ENCODE peak calls at places on chromosomes 6 and 20, in seven cellular contexts. S is GM12865; R is activated CD4-positive, CD25-positive, alpha-beta regulatory T cell treated with anti-CD3 and anti-CD28 coated beads, Interleukin-2, amount 50 U/mL, for 72 hours; A is endothelial cell of umbilical vein; L is foreskin fibroblast; T is EL; F is Right ventricle myocardium superior. Y is an unnamed sample.

GRCh38 chr6:158057213-158057987 is 75.7 kb downstream of the SYNJ2 start:
- DNase-seq in S (no peak), L (peak), A (peak), F (no peak), T (peak), R (no peak), Y (peak)

GRCh38 chr6:79453558-79454042 is 83.6 kb downstream of the LCA5 start:
- DNase-seq in S (peak), L (peak), F (no peak), R (no peak), A (no peak), T (no peak), Y (peak)

GRCh38 chr6:42281016-42281533 is 63.4 kb upstream of the MRPS10 start:
- DNase-seq in S (no peak), F (no peak), T (no peak), L (no peak), A (no peak), R (no peak), Y (no peak)

GRCh38 chr6:127403636-127404035 is 55.6 kb downstream of the KIAA0408 start:
- DNase-seq in T (no peak), S (peak), A (no peak), R (no peak), L (no peak), F (no peak), Y (no peak)

GRCh38 chr6:24332306-24332705 is 25.6 kb downstream of the DCDC2 start:
- DNase-seq in A (no peak), R (no peak), S (no peak), T (peak), F (no peak), L (no peak), Y (peak)

GRCh38 chr20:23234311-23235078 is 116.1 kb upstream of the NXT1 start:
- DNase-seq in F (no peak), S (no peak), T (no peak), L (peak), A (no peak), R (no peak), Y (peak)

GRCh38 chr6:30344868-30345671 is at the start of gene RPP21:
- DNase-seq in S (peak), F (peak), A (peak), R (peak), L (peak), T (peak), Y (peak)

GRCh38 chr6:137904822-137905617 is 38.0 kb downstream of the TNFAIP3 start:
- DNase-seq in T (peak), L (peak), S (peak), F (no peak), A (peak), R (no peak), Y (peak)

GRCh38 chr6:7088076-7088742 is 19.6 kb upstream of the RREB1 start:
- DNase-seq in A (no peak), F (no peak), L (no peak), S (no peak), T (no peak), R (no peak), Y (no peak)

GRCh38 chr6:163579111-163579879 is 164.8 kb downstream of the QKI start:
- DNase-seq in L (no peak), F (no peak), A (no peak), S (no peak), R (no peak), T (no peak), Y (no peak)

Y was measured in LHCN-M2.